ENCODE peak calls at places on chromosome 7, in six cellular contexts. N, O, F, K, G and Q are unnamed samples.

GRCh38 chr7:91837397-91838070 is 43.0 kb downstream of the MTERF1 start:
- DNase-seq in O (no peak), N (no peak), K (no peak), F (no peak), G (no peak), Q (no peak)

GRCh38 chr7:98165827-98166667 is 45.2 kb upstream of the BHLHA15 start:
- DNase-seq in F (no peak), N (no peak), O (peak), K (no peak), G (peak), Q (no peak)

GRCh38 chr7:77933394-77933793 is 134.8 kb downstream of the PHTF2 start:
- DNase-seq in N (no peak), O (no peak), G (no peak), K (no peak), F (no peak), Q (no peak)

GRCh38 chr7:353746-354325 is 63.9 kb downstream of the FOXL3 start:
- DNase-seq in G (no peak), F (no peak), O (no peak), K (no peak), N (peak), Q (peak)

GRCh38 chr7:156941393-156942182 is 7.9 kb upstream of the NOM1 start:
- DNase-seq in G (no peak), N (no peak), K (no peak), F (no peak), O (no peak), Q (no peak)

GRCh38 chr7:122709930-122710646 is 7.4 kb upstream of the RNF148 start:
- DNase-seq in F (no peak), N (no peak), K (no peak), G (no peak), O (no peak), Q (no peak)

GRCh38 chr7:115352375-115352774 is 430.5 kb downstream of the MDFIC start:
- DNase-seq in K (no peak), F (no peak), G (no peak), N (no peak), O (no peak), Q (no peak)

GRCh38 chr7:7789551-7789988 is 71.2 kb upstream of the RPA3 start:
- DNase-seq in G (no peak), N (no peak), O (no peak), F (no peak), K (no peak), Q (no peak)

GRCh38 chr7:44264221-44264956 is 61.0 kb downstream of the CAMK2B start:
- DNase-seq in O (no peak), F (no peak), N (no peak), G (no peak), K (no peak), Q (no peak)

GRCh38 chr7:122143376-122143750 is 686 bp downstream of the AASS start:
- DNase-seq in N (peak), K (no peak), F (peak), G (no peak), O (peak), Q (peak)

GRCh38 chr7:80127412-80128150 is 7.0 kb upstream of the GNAI1 start:
- DNase-seq in F (no peak), K (no peak), O (no peak), G (no peak), N (no peak), Q (peak)

GRCh38 chr7:134690016-134690415 is 43.4 kb downstream of the BPGM start:
- DNase-seq in K (no peak), G (no peak), O (no peak), N (no peak), F (no peak), Q (no peak)

GRCh38 chr7:5777932-5778331 is 3.5 kb downstream of the RNF216 start:
- DNase-seq in O (no peak), K (no peak), F (no peak), G (no peak), N (no peak), Q (no peak)

GRCh38 chr7:106021211-106022067 is 58.4 kb downstream of the CDHR3 start:
- DNase-seq in N (no peak), F (no peak), K (no peak), G (no peak), O (no peak), Q (no peak)

GRCh38 chr7:151999337-152000090 is 26.0 kb upstream of the GALNT11 start:
- DNase-seq in F (no peak), G (no peak), O (no peak), K (no peak), N (no peak), Q (no peak)

GRCh38 chr7:30548762-30549344 is 44.2 kb upstream of the GGCT start:
- DNase-seq in F (peak), O (peak), N (peak), G (peak), K (no peak), Q (peak)

GRCh38 chr7:129845178-129845971 is 107.4 kb downstream of the UBE2H start:
- DNase-seq in O (no peak), K (no peak), N (no peak), G (no peak), F (no peak), Q (no peak)

GRCh38 chr7:2517004-2517403 is 2.6 kb upstream of the LFNG start:
- DNase-seq in G (no peak), K (no peak), O (no peak), N (no peak), F (no peak), Q (no peak)

GRCh38 chr7:103668538-103668937 is 222.5 kb upstream of the SLC26A5 start:
- DNase-seq in K (no peak), O (no peak), G (no peak), N (no peak), F (no peak), Q (no peak)

GRCh38 chr7:2272031-2272430 is 30.0 kb downstream of the NUDT1 start:
- DNase-seq in G (no peak), N (no peak), K (no peak), O (no peak), F (no peak), Q (no peak)

GRCh38 chr7:69687739-69688431 is 89.6 kb downstream of the AUTS2 start:
- DNase-seq in N (no peak), K (no peak), G (no peak), F (no peak), O (no peak), Q (no peak)

GRCh38 chr7:27164381-27165088 is 802 bp downstream of the HOXA9 start:
- DNase-seq in K (no peak), O (no peak), N (peak), F (peak), G (no peak), Q (no peak)

GRCh38 chr7:84799131-84799530 is 387.7 kb downstream of the SEMA3D start:
- DNase-seq in G (no peak), K (no peak), O (no peak), N (no peak), F (no peak), Q (no peak)

GRCh38 chr7:95001815-95002561 is 94.6 kb downstream of the PPP1R9A start:
- DNase-seq in O (no peak), F (no peak), K (no peak), N (no peak), G (no peak), Q (no peak)

DNA sequence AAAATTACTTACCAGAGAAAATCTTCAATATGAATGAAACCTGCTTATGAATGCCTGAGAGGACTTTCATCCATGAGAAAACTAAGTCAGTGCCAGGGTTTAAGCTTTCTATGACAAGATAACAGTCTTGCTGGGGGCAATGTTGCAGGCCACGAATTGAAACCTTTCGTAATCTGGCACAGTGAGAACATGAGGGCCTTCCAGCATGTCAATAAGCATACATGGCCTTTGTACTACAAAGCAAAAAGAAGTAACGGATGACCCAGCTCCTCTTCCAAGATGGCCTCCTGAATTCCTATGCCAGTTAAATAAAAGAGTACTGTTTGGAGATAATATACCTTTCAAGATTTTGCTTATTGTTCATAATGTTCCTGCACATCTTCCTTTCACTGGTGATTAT is 270.6 kb upstream of the PHF14 start:
- DNase-seq in K (no peak), O (no peak), G (no peak), N (no peak), F (no peak), Q (no peak)
- H3K27ac ChIP-seq in K (no peak), O (no peak), G (no peak), N (no peak), F (no peak), Q (no peak)

GRCh38 chr7:12985228-12985627 is 297.8 kb downstream of the ARL4A start:
- DNase-seq in F (no peak), G (no peak), O (no peak), K (no peak), N (no peak), Q (no peak)
- H3K27ac ChIP-seq in F (no peak), G (no peak), O (no peak), K (no peak), N (no peak), Q (no peak)

GRCh38 chr7:137880432-137880831 is 33.7 kb upstream of the DGKI start:
- DNase-seq in G (no peak), K (no peak), F (peak), O (no peak), N (no peak), Q (no peak)
- H3K27ac ChIP-seq in G (no peak), K (peak), F (peak), O (no peak), N (peak), Q (no peak)

GRCh38 chr7:50721160-50721559 is 61.5 kb downstream of the GRB10 start:
- DNase-seq in G (no peak), F (no peak), O (no peak), N (no peak), K (no peak), Q (no peak)

GRCh38 chr7:50718876-50719275 is 63.8 kb downstream of the GRB10 start:
- DNase-seq in O (no peak), F (no peak), G (no peak), K (no peak), N (no peak), Q (no peak)

GRCh38 chr7:50721661-50722259 is 60.9 kb downstream of the GRB10 start:
- DNase-seq in G (no peak), O (no peak), F (no peak), N (no peak), K (no peak), Q (no peak)

GRCh38 chr7:50718311-50718710 is 64.4 kb downstream of the GRB10 start:
- DNase-seq in G (no peak), O (no peak), F (no peak), K (no peak), N (no peak), Q (no peak)

DNA sequence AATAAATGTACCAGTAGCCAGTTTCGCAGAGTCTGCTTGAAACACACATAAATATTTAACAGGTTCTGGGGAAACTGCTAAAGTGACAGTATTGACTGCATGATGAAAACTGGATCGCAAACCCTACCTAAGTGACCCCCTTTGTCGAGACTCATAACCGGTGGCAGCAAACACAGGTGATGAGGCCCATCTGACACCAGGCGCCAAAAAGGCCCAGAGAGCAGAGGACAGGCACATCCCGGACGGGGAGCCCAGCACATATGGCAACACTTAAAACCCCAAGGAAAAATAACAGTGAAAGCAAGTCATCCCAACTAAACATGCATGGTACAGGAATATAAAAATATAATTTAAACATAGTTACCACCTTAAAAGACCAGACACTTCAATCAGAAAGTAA is 62.4 kb downstream of the GRB10 start:
- DNase-seq in G (no peak), F (no peak), O (no peak), K (no peak), N (no peak), Q (no peak)
- H3K27ac ChIP-seq in G (no peak), F (no peak), O (no peak), K (no peak), N (no peak), Q (no peak)

GRCh38 chr7:66055321-66055956 is 20.2 kb upstream of the ASL start:
- DNase-seq in G (no peak), K (no peak), N (no peak), F (no peak), O (no peak), Q (no peak)

GRCh38 chr7:66054063-66054462 is 21.6 kb upstream of the ASL start:
- DNase-seq in K (no peak), N (no peak), F (no peak), G (no peak), O (no peak), Q (no peak)

GRCh38 chr7:66050337-66050957 is 25.2 kb upstream of the ASL start:
- DNase-seq in N (no peak), O (no peak), F (no peak), K (no peak), G (no peak), Q (no peak)

GRCh38 chr7:66050990-66051424 is 24.6 kb upstream of the ASL start:
- DNase-seq in K (no peak), O (no peak), F (no peak), G (no peak), N (no peak), Q (no peak)

GRCh38 chr7:66052447-66052846 is 23.2 kb upstream of the ASL start:
- DNase-seq in O (no peak), K (no peak), N (no peak), G (no peak), F (no peak), Q (no peak)
- H3K27ac ChIP-seq in O (no peak), K (no peak), N (no peak), G (no peak), F (no peak), Q (no peak)

DNA sequence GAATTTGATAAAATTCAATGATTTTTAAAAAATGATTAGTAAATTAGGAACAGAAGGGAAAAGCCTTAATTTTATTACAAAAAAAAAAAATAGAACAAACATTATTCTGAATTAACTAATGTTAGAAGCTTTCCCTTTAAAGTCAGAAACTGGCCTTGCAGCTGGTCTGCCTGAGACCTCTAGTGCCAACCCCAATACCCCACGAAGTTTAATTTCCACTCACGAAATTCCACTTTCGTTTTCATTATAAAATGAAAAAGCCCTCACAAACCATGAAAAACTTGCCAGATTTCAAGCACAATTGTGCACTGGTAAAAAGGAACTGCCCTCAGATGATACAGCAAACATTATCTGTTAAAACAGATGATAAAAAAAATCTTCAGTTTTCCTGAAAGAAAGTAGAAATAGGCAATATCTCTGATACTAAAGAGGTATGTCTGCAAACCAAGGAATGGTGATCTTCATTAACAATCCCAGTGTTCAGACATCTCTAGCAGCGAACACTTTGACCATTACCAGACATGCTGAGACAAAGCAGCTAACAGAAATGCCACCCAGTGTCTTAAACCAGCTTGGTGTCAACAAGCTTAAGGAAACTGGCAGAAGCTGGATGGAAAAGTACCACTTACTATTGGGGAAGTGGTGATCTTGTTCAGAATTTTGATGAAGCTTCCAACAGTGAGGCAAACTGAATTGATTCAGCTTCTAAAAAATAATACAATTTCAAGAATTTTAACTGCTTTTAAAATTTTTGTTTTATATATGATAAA is 80.2 kb downstream of the PALS2 start:
- DNase-seq in F (no peak), G (no peak), K (no peak), O (no peak), N (no peak), Q (no peak)
- H3K27ac ChIP-seq in F (no peak), G (no peak), K (no peak), O (no peak), N (no peak), Q (no peak)